ENCODE peak calls at places on chromosomes 16 and 17, in seven cellular contexts. G is NCI-H2081; P is activated effector memory CD4-positive, alpha-beta T cell treated with anti-CD3 and anti-CD28 coated beads, Interleukin-2, amount 50 U/mL, for 16 hours; M is neural crest cell; A is GM23338; D is Calu3; B is nephron progenitor cell. J is an unnamed sample.

GRCh38 chr17:44828919-44829557 is 1.0 kb downstream of the GJC1 start:
- DNase-seq in M (no peak), B (no peak), G (peak; percentile 48), A (no peak), P (peak; percentile 58), D (no peak), J (peak; percentile 49)

GRCh38 chr16:49462989-49463371 is 89.4 kb downstream of the C16orf78 start:
- DNase-seq in M (no peak), D (no peak), G (no peak), B (no peak), A (no peak), P (peak; percentile 64), J (no peak)

GRCh38 chr16:3549906-3550305 is 27.3 kb downstream of the NLRC3 start:
- DNase-seq in M (no peak), B (no peak), A (no peak), P (no peak), D (no peak), G (no peak), J (no peak)

GRCh38 chr17:67365762-67366192 is 600 bp downstream of the PSMD12 start:
- DNase-seq in B (no peak), A (no peak), G (no peak), D (no peak), P (peak; percentile 66), M (no peak), J (no peak)

GRCh38 chr16:85197611-85198566 is 85.6 kb upstream of the CIBAR2 start:
- DNase-seq in M (no peak), P (no peak), B (no peak), G (no peak), A (no peak), D (no peak), J (no peak)

GRCh38 chr16:47047804-47048203 is 74.3 kb upstream of the DNAJA2 start:
- DNase-seq in B (no peak), M (no peak), A (no peak), P (no peak), G (no peak), D (no peak), J (no peak)

GRCh38 chr17:76475302-76475701 is 7.9 kb downstream of the AANAT start:
- DNase-seq in G (no peak), D (no peak), P (no peak), B (no peak), M (no peak), A (no peak), J (no peak)

GRCh38 chr16:89502319-89502843 is 5.8 kb upstream of the SPG7 start:
- DNase-seq in P (no peak), D (peak; percentile 90), M (no peak), B (no peak), G (no peak), A (no peak), J (no peak)

GRCh38 chr17:17837966-17838962 is 1.5 kb upstream of the SREBF1 start:
- DNase-seq in P (no peak), A (peak; percentile 95), B (no peak), D (peak; percentile 62), M (no peak), G (peak; percentile 65), J (no peak)

GRCh38 chr17:42313773-42314566 is 25.7 kb downstream of the STAT5A start:
- DNase-seq in D (no peak), B (no peak), G (no peak), M (no peak), P (peak; percentile 72), A (no peak), J (no peak)

GRCh38 chr17:288802-289356 is 63.7 kb downstream of the RPH3AL start:
- DNase-seq in B (no peak), G (no peak), D (no peak), A (no peak), M (no peak), P (peak; percentile 1), J (no peak)

GRCh38 chr17:58902312-58902711 is 146.7 kb downstream of the PPM1E start:
- DNase-seq in B (no peak), D (no peak), A (no peak), G (no peak), P (no peak), M (no peak), J (no peak)

GRCh38 chr17:13429201-13429600 is 172.5 kb downstream of the HS3ST3A1 start:
- DNase-seq in A (no peak), D (no peak), B (peak; percentile 12), M (no peak), G (no peak), P (no peak), J (peak; percentile 98)

GRCh38 chr16:57627184-57627871 is 1.1 kb upstream of the ADGRG1 start:
- DNase-seq in D (peak; percentile 36), G (no peak), P (no peak), A (peak; percentile 71), B (peak; percentile 50), M (no peak), J (peak; percentile 38)

GRCh38 chr17:72100445-72100844 is 20.4 kb upstream of the SOX9 start:
- DNase-seq in D (no peak), G (no peak), A (no peak), B (no peak), P (no peak), M (no peak), J (no peak)

GRCh38 chr16:1674751-1675664 is 3.1 kb upstream of the JPT2 start:
- DNase-seq in G (no peak), P (no peak), D (no peak), M (no peak), A (no peak), B (no peak), J (no peak)

GRCh38 chr17:64491995-64492394 is 4.9 kb downstream of the POLG2 start:
- DNase-seq in D (no peak), B (no peak), G (no peak), A (no peak), M (no peak), P (no peak), J (no peak)

GRCh38 chr17:7045492-7046126 is 1.7 kb upstream of the SLC16A11 start:
- DNase-seq in G (peak; percentile 17), B (peak; percentile 39), D (peak; percentile 45), A (peak; percentile 76), M (peak; percentile 33), P (peak; percentile 66), J (peak; percentile 66)

GRCh38 chr17:3647251-3647650 is 10.7 kb downstream of the CTNS start:
- DNase-seq in D (no peak), M (no peak), P (no peak), G (no peak), A (no peak), B (no peak), J (no peak)

GRCh38 chr16:29811170-29811895 is 660 bp upstream of the PRRT2 start:
- DNase-seq in D (peak; percentile 98), A (peak; percentile 99), M (peak; percentile 81), G (peak; percentile 77), B (peak; percentile 94), P (peak; percentile 90), J (peak; percentile 99)

GRCh38 chr17:41919840-41920579 is 1.3 kb upstream of the ACLY start:
- DNase-seq in B (peak; percentile 13), M (no peak), P (no peak), D (no peak), G (no peak), A (peak; percentile 58), J (no peak)

GRCh38 chr17:31216053-31216751 is 80.8 kb downstream of the OMG start:
- DNase-seq in A (peak; percentile 77), M (no peak), B (no peak), P (no peak), G (peak; percentile 4), D (no peak), J (peak; percentile 35)

GRCh38 chr17:71964559-71964958 is 156.3 kb upstream of the SOX9 start:
- DNase-seq in B (no peak), D (no peak), P (no peak), G (no peak), M (no peak), A (no peak), J (no peak)

GRCh38 chr17:27282054-27282501 is 11.8 kb upstream of the WSB1 start:
- DNase-seq in D (no peak), G (no peak), A (no peak), P (no peak), M (no peak), B (no peak), J (no peak)

GRCh38 chr16:87165885-87166284 is 151.3 kb downstream of the C16orf95 start:
- DNase-seq in D (no peak), P (no peak), A (no peak), G (no peak), B (no peak), M (no peak), J (no peak)

GRCh38 chr17:61000911-61001310 is 323.3 kb downstream of the BCAS3 start:
- DNase-seq in D (no peak), M (no peak), G (no peak), P (no peak), A (peak; percentile 58), B (no peak), J (peak; percentile 38)

GRCh38 chr17:72266099-72266852 is 145.5 kb downstream of the SOX9 start:
- DNase-seq in A (no peak), G (peak; percentile 93), P (no peak), D (no peak), B (no peak), M (no peak), J (no peak)